ENCODE peak calls at places on chromosomes 6 and 20, in seven cellular contexts. G is IMR-90, F is GM12878, P is K562, O is SK-N-SH, H is HepG2, N is H1. K is an unnamed sample.

GRCh38 chr20:11320033-11320432 is 597.7 kb upstream of the BTBD3 start:
- DNase-seq in G (no peak), F (no peak), P (no peak), O (no peak), H (no peak), N (no peak), K (no peak)

GRCh38 chr6:25366785-25367657 is 87.8 kb downstream of the CARMIL1 start:
- DNase-seq in G (no peak), F (peak), P (no peak), O (no peak), H (no peak), N (no peak), K (no peak)

GRCh38 chr20:57211949-57212889 is 54.2 kb downstream of the BMP7 start:
- DNase-seq in G (peak), F (no peak), P (no peak), O (no peak), H (peak), N (peak), K (peak)

GRCh38 chr20:33539129-33539528 is 49.2 kb downstream of the CBFA2T2 start:
- DNase-seq in G (peak), F (no peak), P (no peak), O (no peak), H (peak), N (no peak), K (peak)

GRCh38 chr20:62019881-62020492 is 45.7 kb downstream of the TAF4 start:
- DNase-seq in G (no peak), F (no peak), P (no peak), O (peak), H (no peak), N (no peak), K (no peak)

GRCh38 chr20:5841492-5841891 is 91.3 kb downstream of the SHLD1 start:
- DNase-seq in G (no peak), F (no peak), P (no peak), O (no peak), H (no peak), N (no peak), K (no peak)

GRCh38 chr6:170102582-170103481 is 188.0 kb downstream of the DLL1 start:
- DNase-seq in G (no peak), F (no peak), P (no peak), O (no peak), H (no peak), N (no peak), K (no peak)

GRCh38 chr20:4170621-4171537 is 155.5 kb upstream of the RNF24 start:
- DNase-seq in G (no peak), F (no peak), P (no peak), O (no peak), H (no peak), N (no peak), K (no peak)

GRCh38 chr20:4625687-4626086 is 96.0 kb upstream of the PRND start:
- DNase-seq in G (no peak), F (no peak), P (no peak), O (no peak), H (no peak), N (no peak), K (no peak)

GRCh38 chr6:169078399-169079145 is 175.1 kb downstream of the THBS2 start:
- DNase-seq in G (no peak), F (no peak), P (no peak), O (no peak), H (no peak), N (no peak), K (no peak)

GRCh38 chr20:25278636-25279361 is 30.9 kb downstream of the PYGB start:
- DNase-seq in G (no peak), F (no peak), P (no peak), O (no peak), H (no peak), N (no peak), K (no peak)

GRCh38 chr6:125237764-125238163 is 64.0 kb downstream of the HDDC2 start:
- DNase-seq in G (no peak), F (no peak), P (no peak), O (no peak), H (no peak), N (no peak), K (no peak)

DNA sequence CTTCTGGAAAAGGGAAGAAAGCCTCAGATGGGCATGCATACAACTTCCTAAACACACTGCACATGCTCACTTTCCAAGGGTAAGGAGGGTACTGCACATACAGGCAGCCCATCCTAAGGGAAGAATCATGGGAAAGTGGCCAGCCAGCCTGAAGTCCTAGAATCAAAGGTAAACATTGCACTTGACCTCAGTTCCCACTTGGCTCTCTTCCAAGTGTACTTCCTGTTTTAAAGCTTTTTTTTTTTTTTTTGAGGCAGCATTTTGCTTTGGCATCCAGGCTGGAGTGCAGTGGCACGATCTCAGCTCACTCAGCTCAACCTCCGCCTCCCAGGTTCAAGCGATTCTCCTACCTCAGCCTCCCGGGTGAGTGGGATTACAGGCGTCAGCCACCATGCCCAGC is 225.3 kb upstream of the EPHA7 start:
- DNase-seq in G (no peak), F (no peak), P (no peak), O (no peak), H (peak), N (no peak), K (no peak)
- TF ChIP-seq USF2 in G (no peak), F (no peak), P (no peak), O (no peak), H (no peak), N (no peak), K (no peak)

GRCh38 chr6:37665309-37665708 is 32.4 kb downstream of the MDGA1 start:
- DNase-seq in G (no peak), F (no peak), P (peak), O (no peak), H (no peak), N (no peak), K (no peak)

GRCh38 chr6:37667050-37667814 is 30.5 kb downstream of the MDGA1 start:
- DNase-seq in G (peak), F (no peak), P (peak), O (no peak), H (no peak), N (no peak), K (peak)

GRCh38 chr6:37660317-37660716 is 37.4 kb downstream of the MDGA1 start:
- DNase-seq in G (no peak), F (no peak), P (no peak), O (no peak), H (no peak), N (no peak), K (no peak)

GRCh38 chr6:37659561-37659960 is 38.1 kb downstream of the MDGA1 start:
- DNase-seq in G (no peak), F (no peak), P (no peak), O (no peak), H (peak), N (no peak), K (no peak)

DNA sequence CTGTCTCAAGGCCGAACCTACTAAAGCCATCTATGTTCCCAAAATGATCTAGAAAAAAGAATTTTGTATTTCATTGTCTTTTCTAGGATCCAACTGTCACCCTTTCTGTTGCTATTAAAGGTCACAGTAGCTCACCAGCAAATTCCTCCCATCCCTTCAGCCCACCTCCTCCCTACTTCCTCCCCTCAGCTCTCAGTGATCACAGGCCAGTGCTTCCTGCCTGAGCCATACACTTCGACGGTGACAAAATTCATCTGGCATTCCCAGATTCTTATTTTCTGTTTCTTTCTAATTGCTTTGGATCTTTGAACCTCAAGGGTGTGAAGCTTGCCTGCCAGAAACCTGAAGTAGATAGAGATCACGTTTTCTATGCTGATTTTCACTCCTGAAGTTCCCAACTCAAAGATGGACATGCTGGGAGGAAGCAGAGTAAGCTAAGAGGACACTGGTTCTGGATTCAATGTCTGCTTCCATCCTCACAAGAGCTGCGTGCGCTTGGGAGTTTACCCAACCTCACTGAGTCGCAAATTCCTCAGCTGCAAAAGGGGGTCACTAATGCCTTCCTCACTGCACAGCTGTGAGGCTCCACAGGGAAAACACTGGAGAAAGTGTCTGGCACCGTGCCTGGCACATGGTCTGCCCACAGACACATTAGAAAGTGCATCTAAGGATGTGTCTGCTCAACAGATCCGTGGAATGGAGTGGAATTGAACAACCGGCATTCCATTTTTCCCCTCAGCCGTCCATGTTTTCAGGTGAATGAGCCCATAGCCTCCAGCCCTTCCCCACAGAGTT is 34.5 kb downstream of the MDGA1 start:
- DNase-seq in G (peak), F (no peak), P (no peak), O (no peak), H (no peak), N (no peak), K (no peak)
- TF ChIP-seq RFX5 in G (no peak), F (no peak), P (no peak), O (no peak), H (no peak), N (no peak), K (no peak)

GRCh38 chr6:30006170-30007131 is 54.6 kb upstream of the POLR1H start:
- DNase-seq in G (peak), F (no peak), P (no peak), O (peak), H (no peak), N (no peak), K (no peak)

GRCh38 chr6:30005482-30005881 is 55.6 kb upstream of the POLR1H start:
- DNase-seq in G (peak), F (no peak), P (no peak), O (no peak), H (peak), N (no peak), K (no peak)

GRCh38 chr6:29999426-29999825 is 57.1 kb downstream of the HLA-A start:
- DNase-seq in G (no peak), F (no peak), P (no peak), O (no peak), H (no peak), N (no peak), K (no peak)

GRCh38 chr6:30000156-30000791 is 57.9 kb downstream of the HLA-A start:
- DNase-seq in G (no peak), F (no peak), P (no peak), O (no peak), H (no peak), N (no peak), K (no peak)

GRCh38 chr6:30002871-30003270 is 58.2 kb upstream of the POLR1H start:
- DNase-seq in G (peak), F (no peak), P (no peak), O (no peak), H (no peak), N (no peak), K (no peak)
- TF ChIP-seq USF2 in G (no peak), F (no peak), P (no peak), O (no peak), H (no peak), N (no peak), K (no peak)

GRCh38 chr20:36240076-36240475 is 3.8 kb downstream of the AAR2 start:
- DNase-seq in G (no peak), F (no peak), P (no peak), O (no peak), H (no peak), N (no peak), K (no peak)
- TF ChIP-seq RFX5 in G (no peak), F (no peak), P (no peak), O (no peak), H (no peak), N (no peak), K (no peak)

GRCh38 chr6:137958809-137959565 is 91.9 kb downstream of the TNFAIP3 start:
- DNase-seq in G (no peak), F (no peak), P (no peak), O (no peak), H (no peak), N (no peak), K (no peak)

GRCh38 chr6:137968468-137968804 is 101.4 kb downstream of the TNFAIP3 start:
- DNase-seq in G (no peak), F (no peak), P (no peak), O (no peak), H (no peak), N (no peak), K (no peak)

GRCh38 chr6:137964876-137965275 is 97.8 kb downstream of the TNFAIP3 start:
- DNase-seq in G (no peak), F (no peak), P (no peak), O (no peak), H (no peak), N (no peak), K (no peak)

GRCh38 chr6:137967689-137968467 is 100.8 kb downstream of the TNFAIP3 start:
- DNase-seq in G (no peak), F (no peak), P (no peak), O (no peak), H (no peak), N (no peak), K (no peak)

DNA sequence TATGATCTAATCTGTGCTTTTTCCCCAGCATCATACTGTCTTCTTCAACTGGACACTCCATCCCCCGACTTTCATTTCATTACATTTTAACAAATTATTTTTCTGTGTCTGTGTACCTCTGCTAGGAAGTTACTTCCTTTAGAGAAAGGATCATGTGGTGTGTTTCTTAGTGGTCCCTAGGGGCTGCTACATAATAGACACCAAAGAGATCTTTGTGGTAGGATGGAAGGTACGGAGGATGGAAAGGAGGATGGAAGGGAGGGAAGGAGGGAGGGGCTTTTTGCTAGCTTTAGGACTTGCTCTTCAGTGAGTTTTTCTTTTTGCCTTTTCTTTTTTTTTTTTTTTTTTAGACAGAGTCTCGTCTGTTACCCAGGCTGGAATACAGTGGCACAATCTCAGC is 95.7 kb downstream of the TNFAIP3 start:
- DNase-seq in G (no peak), F (no peak), P (no peak), O (no peak), H (no peak), N (no peak), K (no peak)
- TF ChIP-seq USF2 in G (no peak), F (no peak), P (no peak), O (no peak), H (no peak), N (no peak), K (no peak)

DNA sequence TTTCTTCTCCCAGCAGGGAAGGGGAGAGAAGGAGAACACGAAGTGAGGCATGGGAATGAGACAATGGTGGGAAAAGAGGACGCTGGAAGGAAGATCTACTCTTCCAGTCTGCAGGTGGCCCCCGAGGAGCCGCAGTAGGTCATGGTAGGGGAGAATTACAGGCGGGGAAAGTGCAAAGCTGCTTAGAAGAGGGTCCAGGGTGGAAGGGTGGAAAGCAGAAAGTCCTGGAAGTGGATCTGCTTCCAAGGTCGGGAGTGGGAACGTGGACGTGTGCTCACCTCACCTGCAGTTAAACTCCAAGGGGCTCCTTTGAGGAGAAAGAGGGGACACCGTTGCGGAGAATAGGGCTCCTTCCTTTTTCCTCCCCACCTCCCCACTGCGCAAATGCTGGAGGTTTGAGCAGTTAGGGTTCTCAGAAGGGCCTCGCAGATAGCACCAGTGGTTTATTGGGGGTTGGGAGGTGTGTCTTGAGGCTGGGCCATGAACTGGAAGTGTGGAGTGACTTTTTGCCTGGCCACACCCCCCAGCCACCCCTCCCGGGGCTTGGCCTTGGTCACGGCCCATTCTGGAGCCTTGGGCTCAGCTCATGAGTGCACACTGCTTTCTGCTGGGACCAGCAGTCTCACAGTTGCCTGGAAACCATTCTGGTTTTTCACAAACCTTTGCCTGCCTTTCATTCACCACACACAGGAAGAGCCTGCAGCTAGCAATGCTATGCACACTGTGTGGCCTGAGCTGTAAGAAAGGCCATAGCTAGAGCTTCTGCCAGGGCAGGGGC is 100.4 kb upstream of the MLN start:
- DNase-seq in G (no peak), F (peak), P (peak), O (no peak), H (no peak), N (no peak), K (no peak)
- TF ChIP-seq RFX5 in G (no peak), F (no peak), P (no peak), O (no peak), H (no peak), N (no peak), K (no peak)

GRCh38 chr6:168037242-168037641 is 39.8 kb downstream of the KIF25 start:
- DNase-seq in G (no peak), F (no peak), P (no peak), O (no peak), H (peak), N (no peak), K (no peak)
- TF ChIP-seq USF2 in G (no peak), F (no peak), P (no peak), O (no peak), H (no peak), N (no peak), K (no peak)

DNA sequence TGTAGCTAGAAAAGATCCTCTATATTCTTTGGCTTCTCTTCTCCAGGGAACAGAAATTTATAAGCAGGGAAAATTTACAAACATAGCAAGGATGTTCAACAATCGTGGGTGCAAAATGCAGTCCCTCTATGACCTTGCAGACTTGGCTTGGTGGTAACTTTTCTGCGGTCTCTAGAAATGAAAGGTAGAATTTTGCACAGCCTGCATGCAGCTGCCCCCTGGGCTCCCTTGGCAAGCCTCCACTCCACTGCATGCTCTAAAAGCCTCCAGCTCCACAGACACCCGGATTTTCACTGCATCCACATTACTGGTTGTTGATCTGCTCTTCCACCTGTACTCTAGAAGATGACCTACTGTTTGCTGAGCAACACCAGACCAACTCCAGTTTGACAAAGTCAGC is 236.5 kb upstream of the EYS start:
- DNase-seq in G (no peak), F (no peak), P (no peak), O (no peak), H (no peak), N (no peak), K (no peak)
- TF ChIP-seq RFX5 in G (no peak), F (no peak), P (no peak), O (no peak), H (no peak), N (no peak), K (no peak)